ENCODE peak calls at places on chromosomes 6 and 20, in four cellular contexts. H is AG04450, C is brain microvascular endothelial cell, T is 8988T. K is an unnamed sample.

GRCh38 chr6:100353276-100354015 is 111.3 kb downstream of the SIM1 start:
- DNase-seq in H (no peak), C (peak), T (no peak), K (no peak)

GRCh38 chr20:50794181-50794845 is 548 bp upstream of the BCAS4 start:
- DNase-seq in H (no peak), C (no peak), T (no peak), K (no peak)

GRCh38 chr20:49418832-49419231 is 63.6 kb downstream of the KCNB1 start:
- DNase-seq in H (no peak), C (no peak), T (no peak), K (no peak)

GRCh38 chr6:41294463-41294862 is 8.0 kb upstream of the TREM1 start:
- DNase-seq in H (no peak), C (no peak), T (no peak), K (no peak)

GRCh38 chr6:114140416-114140815 is 169.5 kb upstream of the HDAC2 start:
- DNase-seq in H (no peak), C (no peak), T (no peak), K (no peak)

GRCh38 chr20:16476032-16476431 is 97.2 kb downstream of the KIF16B start:
- DNase-seq in H (no peak), C (peak), T (no peak), K (no peak)

GRCh38 chr6:2777249-2777648 is 12.1 kb downstream of the WRNIP1 start:
- DNase-seq in H (no peak), C (no peak), T (no peak), K (no peak)

GRCh38 chr6:47710295-47710694 is 11.9 kb downstream of the ADGRF4 start:
- DNase-seq in H (no peak), C (no peak), T (no peak), K (no peak)

GRCh38 chr6:40419377-40419776 is 167.8 kb downstream of the LRFN2 start:
- DNase-seq in H (no peak), C (no peak), T (no peak), K (no peak)

GRCh38 chr6:116385462-116385807 is 14.7 kb downstream of the DSE start:
- DNase-seq in H (no peak), C (peak), T (no peak), K (no peak)

GRCh38 chr20:40683221-40683893 is 5.7 kb downstream of the MAFB start:
- DNase-seq in H (no peak), C (peak), T (no peak), K (no peak)

GRCh38 chr6:38525888-38526287 is 113.8 kb downstream of the BTBD9 start:
- DNase-seq in H (no peak), C (no peak), T (no peak), K (no peak)

GRCh38 chr20:31602779-31603441 is 2.2 kb upstream of the ID1 start:
- DNase-seq in H (no peak), C (peak), T (no peak), K (no peak)

GRCh38 chr6:106154326-106154725 is 68.2 kb downstream of the PRDM1 start:
- DNase-seq in H (no peak), C (no peak), T (no peak), K (no peak)

GRCh38 chr6:144413418-144413817 is 128.3 kb downstream of the UTRN start:
- DNase-seq in H (no peak), C (peak), T (no peak), K (no peak)

GRCh38 chr6:41647061-41647511 is 8.8 kb downstream of the MDFI start:
- DNase-seq in H (no peak), C (no peak), T (peak), K (no peak)

GRCh38 chr6:77324851-77325250 is 138.4 kb downstream of the HTR1B start:
- DNase-seq in H (no peak), C (no peak), T (no peak), K (no peak)

GRCh38 chr6:143232849-143233248 is 172.2 kb downstream of the AIG1 start:
- DNase-seq in H (no peak), C (peak), T (peak), K (no peak)

GRCh38 chr6:63640062-63640461 is 4.5 kb downstream of the PHF3 start:
- DNase-seq in H (no peak), C (peak), T (no peak), K (no peak)

GRCh38 chr6:25331085-25331685 is 52.0 kb downstream of the CARMIL1 start:
- DNase-seq in H (no peak), C (no peak), T (no peak), K (no peak)

GRCh38 chr6:119727504-119728219 is 378.1 kb upstream of the MAN1A1 start:
- DNase-seq in H (no peak), C (no peak), T (no peak), K (no peak)

GRCh38 chr20:44154521-44155001 is 32.4 kb downstream of the JPH2 start:
- DNase-seq in H (no peak), C (no peak), T (no peak), K (no peak)

GRCh38 chr20:62897666-62898065 is 28.6 kb downstream of the DIDO1 start:
- DNase-seq in H (no peak), C (no peak), T (no peak), K (no peak)

GRCh38 chr6:103000686-103001085 is 1607.2 kb downstream of the GRIK2 start:
- DNase-seq in H (no peak), C (no peak), T (no peak), K (no peak)

GRCh38 chr6:2546941-2547716 is 203.6 kb downstream of the MYLK4 start:
- DNase-seq in H (no peak), C (no peak), T (no peak), K (no peak)

GRCh38 chr6:113306552-113307145 is 550.5 kb upstream of the MARCKS start:
- DNase-seq in H (no peak), C (peak), T (no peak), K (no peak)

GRCh38 chr20:60136640-60137411 is 178.6 kb downstream of the CDH26 start:
- DNase-seq in H (no peak), C (no peak), T (no peak), K (no peak)

K was measured in pulmonary artery endothelial cell.